ENCODE peak calls at places on chromosomes 3 and 15, in four cellular contexts. T is H1, F is H9, X is mesendoderm. G is an unnamed sample.

GRCh38 chr3:195056506-195056905 is 214.5 kb downstream of the XXYLT1 start:
- DNase-seq in F (no peak), X (no peak), T (no peak), G (no peak)

GRCh38 chr3:167811071-167811470 is 75.5 kb downstream of the SERPINI1 start:
- DNase-seq in F (no peak), X (no peak), T (no peak), G (no peak)

GRCh38 chr15:92001307-92001706 is 147.8 kb downstream of the SLCO3A1 start:
- DNase-seq in T (no peak), F (no peak), X (peak; percentile 46), G (no peak)

GRCh38 chr15:91866371-91866905 is 12.9 kb downstream of the SLCO3A1 start:
- DNase-seq in X (no peak), T (no peak), F (no peak), G (peak; percentile 22)

GRCh38 chr3:126461450-126462070 is 14.1 kb downstream of the ZXDC start:
- DNase-seq in X (no peak), T (no peak), F (no peak), G (no peak)

GRCh38 chr3:155876037-155876436 is 5.6 kb downstream of the GMPS start:
- DNase-seq in T (no peak), F (no peak), X (no peak), G (no peak)

GRCh38 chr15:73919706-73920105 is 6.6 kb upstream of the LOXL1 start:
- DNase-seq in F (no peak), X (no peak), T (no peak), G (no peak)

GRCh38 chr15:75823860-75824613 is 19.2 kb upstream of the UBE2Q2 start:
- DNase-seq in T (peak; percentile 69), X (peak; percentile 98), F (peak; percentile 86), G (no peak)

GRCh38 chr3:177966493-177966892 is 569.7 kb upstream of the KCNMB2 start:
- DNase-seq in T (no peak), X (no peak), F (no peak), G (no peak)

GRCh38 chr3:171811059-171811912 is 1.0 kb upstream of the PLD1 start:
- DNase-seq in T (no peak), X (no peak), F (no peak), G (peak; percentile 99)

GRCh38 chr15:74206801-74207281 is 4.3 kb upstream of the STRA6 start:
- DNase-seq in F (no peak), T (no peak), X (no peak), G (no peak)

GRCh38 chr3:5321941-5322340 is 134.4 kb downstream of the EDEM1 start:
- DNase-seq in X (no peak), T (no peak), F (no peak), G (no peak)

GRCh38 chr3:46671541-46672348 is 21.7 kb downstream of the ALS2CL start:
- DNase-seq in T (peak; percentile 34), F (peak; percentile 20), X (no peak), G (no peak)

GRCh38 chr3:179882322-179882721 is 154.4 kb downstream of the PEX5L start:
- DNase-seq in X (no peak), T (no peak), F (peak; percentile 63), G (no peak)

GRCh38 chr3:29486087-29486486 is 205.2 kb downstream of the RBMS3 start:
- DNase-seq in T (no peak), X (peak; percentile 19), F (no peak), G (peak; percentile 77)

GRCh38 chr3:172138792-172139507 is 99.6 kb downstream of the FNDC3B start:
- DNase-seq in X (peak; percentile 81), F (no peak), T (no peak), G (peak; percentile 40)

GRCh38 chr3:188286087-188286513 is 132.1 kb downstream of the LPP start:
- DNase-seq in F (no peak), X (no peak), T (no peak), G (peak; percentile 100)

GRCh38 chr3:179510496-179510895 is 52.2 kb upstream of the ACTL6A start:
- DNase-seq in T (no peak), X (no peak), F (no peak), G (no peak)

GRCh38 chr3:69442771-69443197 is 56.9 kb upstream of the FRMD4B start:
- DNase-seq in F (no peak), T (no peak), X (no peak), G (no peak)

GRCh38 chr15:51322622-51323296 is 15.6 kb downstream of the CYP19A1 start:
- DNase-seq in X (no peak), T (no peak), F (no peak), G (no peak)

GRCh38 chr15:78341057-78341763 is 1.1 kb downstream of the CRABP1 start:
- DNase-seq in X (peak; percentile 80), T (peak; percentile 76), F (peak; percentile 78), G (no peak)

GRCh38 chr3:63972196-63972595 is 51.1 kb downstream of the PSMD6 start:
- DNase-seq in T (no peak), X (no peak), F (no peak), G (peak; percentile 89)

GRCh38 chr3:27985369-27986035 is 255.9 kb upstream of the CMC1 start:
- DNase-seq in X (peak; percentile 34), F (no peak), T (no peak), G (no peak)

GRCh38 chr3:173708191-173708590 is 310.6 kb downstream of the NLGN1 start:
- DNase-seq in X (peak; percentile 36), T (no peak), F (peak; percentile 30), G (no peak)

GRCh38 chr3:40985195-40985594 is 214.1 kb upstream of the CTNNB1 start:
- DNase-seq in T (no peak), F (no peak), X (peak; percentile 76), G (no peak)

DNA sequence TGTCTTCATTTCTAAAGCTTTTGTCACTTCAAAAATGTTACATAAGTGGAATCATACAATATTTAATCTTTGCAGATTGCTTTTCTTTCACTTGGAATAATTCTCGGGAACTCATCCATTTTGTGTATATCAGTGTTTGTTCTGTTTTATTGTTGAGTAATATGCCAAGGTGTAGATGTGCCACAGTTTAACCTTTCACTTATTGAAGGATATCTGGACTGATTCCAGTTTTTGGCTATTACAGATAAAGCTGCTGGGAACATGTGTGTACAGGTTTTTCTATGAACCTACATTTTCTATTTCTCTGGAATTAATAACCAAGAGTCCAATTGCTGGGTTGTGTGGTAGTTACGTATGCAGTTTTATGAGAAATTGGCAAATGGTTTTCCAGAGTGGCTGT is 334.9 kb downstream of the PTPRG start:
- DNase-seq in X (no peak), F (no peak), T (no peak), G (no peak)
- H4K5ac ChIP-seq in X (no peak overlapping the region), F (no peak overlapping the region), T (no peak overlapping the region), G (no peak overlapping the region)

GRCh38 chr15:95086543-95087252 is 855.3 kb downstream of the MCTP2 start:
- DNase-seq in X (peak; percentile 62), T (no peak), F (no peak), G (peak; percentile 76)
- H4K5ac ChIP-seq in X (no peak overlapping the region), T (no peak overlapping the region), F (no peak overlapping the region), G (no peak overlapping the region)

GRCh38 chr3:166533740-166534139 is 696.5 kb upstream of the BCHE start:
- DNase-seq in X (no peak), F (no peak), T (no peak), G (no peak)
- H4K5ac ChIP-seq in X (no peak overlapping the region), F (no peak overlapping the region), T (no peak overlapping the region), G (no peak overlapping the region)

GRCh38 chr3:143311096-143311495 is 191.5 kb downstream of the CHST2 start:
- DNase-seq in T (no peak), X (no peak), F (no peak), G (no peak)

GRCh38 chr3:143315766-143316165 is 196.2 kb downstream of the CHST2 start:
- DNase-seq in T (no peak), X (no peak), F (no peak), G (no peak)

GRCh38 chr3:143313025-143313424 is 193.5 kb downstream of the CHST2 start:
- DNase-seq in T (no peak), X (no peak), F (no peak), G (no peak)

GRCh38 chr3:143314291-143315093 is 194.9 kb downstream of the CHST2 start:
- DNase-seq in T (no peak), F (no peak), X (no peak), G (no peak)

GRCh38 chr3:143313598-143314188 is 194.1 kb downstream of the CHST2 start:
- DNase-seq in T (no peak), F (no peak), X (no peak), G (no peak)
- H4K5ac ChIP-seq in T (no peak overlapping the region), F (no peak overlapping the region), X (no peak overlapping the region), G (no peak overlapping the region)

GRCh38 chr3:175670572-175670971 is 811.4 kb downstream of the NAALADL2 start:
- DNase-seq in T (no peak), X (no peak), F (no peak), G (peak; percentile 76)
- H4K5ac ChIP-seq in T (no peak overlapping the region), X (no peak overlapping the region), F (no peak overlapping the region), G (no peak overlapping the region)

GRCh38 chr3:43187836-43188479 is 82.1 kb upstream of the POMGNT2 start:
- DNase-seq in X (no peak), T (no peak), F (no peak), G (no peak)
- H4K5ac ChIP-seq in X (no peak overlapping the region), T (no peak overlapping the region), F (no peak overlapping the region), G (no peak overlapping the region)

GRCh38 chr3:18591120-18591519 is 166.0 kb upstream of the SATB1 start:
- DNase-seq in T (no peak), X (peak; percentile 54), F (no peak), G (no peak)

GRCh38 chr3:18580268-18580667 is 155.1 kb upstream of the SATB1 start:
- DNase-seq in X (no peak), F (no peak), T (no peak), G (no peak)

GRCh38 chr3:18585019-18585968 is 160.2 kb upstream of the SATB1 start:
- DNase-seq in X (no peak), F (no peak), T (no peak), G (no peak)

DNA sequence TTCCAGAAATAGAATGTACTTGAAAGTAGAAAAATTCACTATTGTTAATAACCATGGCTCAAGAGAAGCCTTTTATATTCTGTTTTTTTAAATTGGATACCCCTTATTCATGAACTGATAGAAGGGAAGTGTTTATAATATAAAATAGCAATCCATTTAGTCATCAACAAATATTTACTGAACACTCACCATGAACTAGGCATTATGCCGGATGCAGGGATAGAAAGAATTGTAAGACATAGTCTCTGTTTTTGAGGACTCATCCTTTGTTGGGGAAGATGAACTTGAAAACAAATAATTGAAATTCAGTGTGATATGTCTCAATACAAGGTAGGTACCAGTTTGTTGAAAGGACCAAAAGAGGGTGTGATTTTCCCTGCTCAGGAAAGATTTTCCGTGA is 160.9 kb upstream of the SATB1 start:
- DNase-seq in X (no peak), T (no peak), F (no peak), G (no peak)
- H4K5ac ChIP-seq in X (no peak overlapping the region), T (no peak overlapping the region), F (no peak overlapping the region), G (no peak overlapping the region)

GRCh38 chr3:120021523-120021922 is 72.7 kb downstream of the GSK3B start:
- DNase-seq in X (no peak), F (no peak), T (no peak), G (peak; percentile 57)
- H4K5ac ChIP-seq in X (no peak overlapping the region), F (no peak overlapping the region), T (no peak overlapping the region), G (no peak overlapping the region)